ENCODE peak calls at places on chromosome 18, in four cellular contexts. P, M, E and H are unnamed samples.

GRCh38 chr18:7974200-7974874 is 407.2 kb downstream of the PTPRM start:
- DNase-seq in E (no peak), P (no peak), M (no peak), H (no peak)

GRCh38 chr18:46252754-46253153 is 148.6 kb downstream of the HAUS1 start:
- DNase-seq in M (no peak), P (no peak), E (peak), H (no peak)

GRCh38 chr18:24544141-24544498 is 83.7 kb downstream of the HRH4 start:
- DNase-seq in M (no peak), E (peak), P (no peak), H (peak)

GRCh38 chr18:78629426-78629825 is 350.2 kb upstream of the SALL3 start:
- DNase-seq in M (no peak), P (peak), E (no peak), H (no peak)

GRCh38 chr18:32469190-32469611 is 1.5 kb downstream of the GAREM1 start:
- DNase-seq in M (peak), E (peak), P (no peak), H (peak)

GRCh38 chr18:23593720-23594119 is 7.4 kb upstream of the NPC1 start:
- DNase-seq in M (no peak), P (no peak), E (peak), H (no peak)

GRCh38 chr18:46732201-46732600 is 24.7 kb downstream of the ST8SIA5 start:
- DNase-seq in P (no peak), E (no peak), M (peak), H (no peak)

GRCh38 chr18:13026583-13027270 is 35.6 kb downstream of the CEP192 start:
- DNase-seq in P (no peak), M (no peak), E (peak), H (no peak)

GRCh38 chr18:76844144-76844543 is 21.8 kb downstream of the ZNF236 start:
- DNase-seq in E (no peak), P (no peak), M (no peak), H (no peak)

GRCh38 chr18:76844742-76845477 is 22.6 kb downstream of the ZNF236 start:
- DNase-seq in M (no peak), P (no peak), E (no peak), H (no peak)

GRCh38 chr18:76846217-76846616 is 23.9 kb downstream of the ZNF236 start:
- DNase-seq in E (no peak), P (no peak), M (no peak), H (no peak)

GRCh38 chr18:76850112-76850511 is 27.8 kb downstream of the ZNF236 start:
- DNase-seq in E (no peak), M (no peak), P (no peak), H (no peak)

GRCh38 chr18:76847926-76848325 is 25.6 kb downstream of the ZNF236 start:
- DNase-seq in M (peak), E (no peak), P (no peak), H (no peak)
- TF ChIP-seq CTCF in M (peak), E (peak), P (no peak), H (no peak)

GRCh38 chr18:213977-214376 is 53.9 kb downstream of the THOC1 start:
- DNase-seq in M (no peak), P (no peak), E (no peak), H (no peak)

GRCh38 chr18:211582-211981 is 53.2 kb downstream of the USP14 start:
- DNase-seq in P (no peak), M (no peak), E (no peak), H (no peak)

GRCh38 chr18:213505-213904 is 54.3 kb downstream of the THOC1 start:
- DNase-seq in E (no peak), P (no peak), M (no peak), H (no peak)

GRCh38 chr18:210780-211179 is 52.4 kb downstream of the USP14 start:
- DNase-seq in M (peak), E (no peak), P (no peak), H (no peak)

GRCh38 chr18:212780-213179 is 54.4 kb downstream of the USP14 start:
- DNase-seq in P (no peak), E (peak), M (no peak), H (no peak)
- TF ChIP-seq CTCF in P (no peak), E (peak), M (peak), H (no peak)

GRCh38 chr18:48828713-48829442 is 121.9 kb downstream of the SMAD7 start:
- DNase-seq in M (peak), E (no peak), P (peak), H (peak)
- TF ChIP-seq CTCF in M (no peak), E (peak), P (peak), H (no peak)

GRCh38 chr18:38790303-38790702 is 1224.7 kb upstream of the CELF4 start:
- DNase-seq in E (no peak), P (no peak), M (peak), H (no peak)
- TF ChIP-seq CTCF in E (no peak), P (peak), M (peak), H (peak)

GRCh38 chr18:48024009-48024512 is 93.6 kb upstream of the SMAD2 start:
- DNase-seq in M (no peak), P (no peak), E (no peak), H (no peak)

GRCh38 chr18:48022531-48023330 is 92.3 kb upstream of the SMAD2 start:
- DNase-seq in E (peak), P (peak), M (peak), H (no peak)

GRCh38 chr18:48022021-48022420 is 91.6 kb upstream of the SMAD2 start:
- DNase-seq in P (no peak), M (no peak), E (no peak), H (no peak)

GRCh38 chr18:48024891-48025660 is 94.6 kb upstream of the SMAD2 start:
- DNase-seq in P (no peak), M (no peak), E (no peak), H (no peak)

DNA sequence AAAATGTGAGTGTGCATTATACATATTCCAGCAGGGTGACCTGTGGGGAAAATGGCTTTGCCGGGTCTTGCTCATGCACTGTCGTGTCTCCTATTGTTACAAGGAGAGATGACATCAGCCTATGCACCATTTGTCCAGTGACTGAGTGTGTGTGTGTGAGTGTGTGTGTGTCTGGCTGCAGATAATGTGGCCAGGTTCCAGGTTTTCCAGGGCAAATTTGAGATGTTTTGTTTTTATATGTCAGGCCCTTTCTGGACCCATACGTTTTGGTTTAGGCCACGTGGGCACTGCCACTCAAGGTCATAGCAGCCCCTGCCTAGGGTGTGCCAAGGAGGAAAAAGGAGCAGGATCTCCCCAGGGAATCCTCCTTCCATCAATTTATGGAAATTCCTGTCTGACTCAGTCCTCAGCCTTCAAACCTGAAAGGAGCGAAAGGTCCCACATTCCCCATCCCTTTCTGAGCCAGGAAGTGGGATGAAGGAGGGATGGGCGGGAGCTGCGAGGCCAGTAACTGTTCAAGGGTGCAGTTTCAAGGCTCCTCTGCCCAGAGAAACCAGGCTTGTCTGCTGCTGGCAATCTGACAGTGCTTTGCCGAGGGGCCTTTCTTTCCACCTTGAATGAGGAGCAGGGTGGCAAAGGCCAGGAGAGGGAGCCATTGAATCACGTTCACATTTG is 93.0 kb upstream of the SMAD2 start:
- DNase-seq in P (peak), E (peak), M (peak), H (peak)
- TF ChIP-seq CTCF in P (peak), E (peak), M (peak), H (peak)

DNA sequence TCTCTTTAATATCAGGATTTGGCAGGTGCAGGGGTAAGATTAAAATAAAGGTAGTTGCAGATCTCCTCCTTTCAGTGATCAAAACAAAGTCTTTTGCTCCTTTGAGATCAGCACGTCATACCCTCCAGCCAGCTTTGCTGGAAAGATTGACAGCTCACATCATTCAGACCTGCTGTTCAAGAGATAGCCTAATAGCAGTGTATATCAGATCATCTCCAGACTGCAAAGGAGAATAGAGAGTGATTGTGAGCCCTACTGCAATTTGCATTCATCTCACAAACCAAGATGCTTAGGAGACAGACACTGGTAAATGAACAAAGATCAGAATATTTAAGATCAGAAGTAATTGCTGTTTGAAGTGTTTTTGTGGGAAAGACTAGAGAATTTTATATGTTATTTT is 135.8 kb upstream of the DSEL start:
- DNase-seq in E (no peak), M (no peak), P (no peak), H (no peak)
- TF ChIP-seq CTCF in E (no peak), M (no peak), P (no peak), H (no peak)

GRCh38 chr18:8997634-8998033 is 104.9 kb upstream of the NDUFV2 start:
- DNase-seq in E (no peak), M (peak), P (peak), H (no peak)
- TF ChIP-seq CTCF in E (no peak), M (peak), P (peak), H (no peak)

DNA sequence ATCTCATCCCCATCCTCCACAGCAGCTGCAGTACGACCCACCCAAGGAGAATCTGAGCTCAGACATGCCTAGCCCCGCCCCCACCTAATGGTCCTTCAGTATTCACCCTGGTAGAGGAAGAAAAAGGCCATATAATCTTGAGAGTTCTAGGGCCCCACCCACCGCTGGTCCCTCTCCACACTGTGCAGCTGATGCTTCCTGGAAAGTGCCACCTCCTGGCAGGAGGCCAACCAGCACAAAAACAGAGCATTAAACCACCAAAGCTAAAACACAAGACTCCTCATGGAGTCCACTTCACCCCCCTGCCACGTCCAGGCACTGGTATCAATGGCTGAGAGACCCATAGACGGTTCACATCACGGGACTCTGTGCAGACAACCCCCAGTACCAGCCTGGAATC is 40.7 kb downstream of the MC4R start:
- DNase-seq in E (no peak), P (no peak), M (no peak), H (no peak)
- TF ChIP-seq CTCF in E (no peak), P (no peak), M (no peak), H (no peak)